ENCODE peak calls at places on chromosome 6, in six cellular contexts. D is tibial nerve, T is upper lobe of right lung, B is endodermal cell, J is stomach, R is A549. O is an unnamed sample.

GRCh38 chr6:124795879-124796838 is 166.1 kb upstream of the RNF217 start:
- DNase-seq in R (no peak), B (peak; percentile 79), J (no peak), T (no peak), D (peak; percentile 17), O (no peak)

GRCh38 chr6:167948716-167949115 is 48.8 kb upstream of the KIF25 start:
- DNase-seq in D (no peak), B (no peak), R (no peak), J (no peak), T (no peak), O (no peak)

GRCh38 chr6:83055366-83055964 is 10.2 kb downstream of the UBE3D start:
- DNase-seq in D (peak; percentile 38), R (peak; percentile 44), T (no peak), B (peak; percentile 81), J (peak; percentile 44), O (peak; percentile 63)

GRCh38 chr6:1665214-1665613 is 55.5 kb downstream of the FOXC1 start:
- DNase-seq in J (no peak), T (no peak), B (no peak), R (no peak), D (no peak), O (no peak)

GRCh38 chr6:164068533-164068932 is 654.0 kb downstream of the QKI start:
- DNase-seq in B (no peak), J (no peak), T (no peak), R (no peak), D (no peak), O (no peak)

GRCh38 chr6:168000198-168001036 is 2.9 kb downstream of the KIF25 start:
- DNase-seq in R (no peak), T (no peak), J (no peak), B (no peak), D (no peak), O (no peak)

GRCh38 chr6:127966616-127967015 is 65.8 kb upstream of the THEMIS start:
- DNase-seq in D (no peak), R (no peak), T (no peak), J (no peak), B (no peak), O (no peak)

GRCh38 chr6:35468980-35469710 is 944 bp downstream of the RPL10A start:
- DNase-seq in B (peak; percentile 68), T (peak; percentile 75), R (no peak), D (no peak), J (no peak), O (no peak)

GRCh38 chr6:66931787-66932186 is 1224.8 kb upstream of the EYS start:
- DNase-seq in J (no peak), D (no peak), T (no peak), B (no peak), R (no peak), O (no peak)

GRCh38 chr6:1028744-1029143 is 283.2 kb upstream of the FOXQ1 start:
- DNase-seq in B (no peak), R (no peak), T (no peak), D (no peak), J (no peak), O (no peak)

GRCh38 chr6:20841806-20842205 is 307.5 kb downstream of the CDKAL1 start:
- DNase-seq in B (no peak), D (no peak), R (no peak), J (no peak), T (no peak), O (no peak)

GRCh38 chr6:130223508-130223907 is 757 bp upstream of the SAMD3 start:
- DNase-seq in D (no peak), T (no peak), B (no peak), R (no peak), J (no peak), O (no peak)

GRCh38 chr6:69775941-69776340 is 20.9 kb downstream of the LMBRD1 start:
- DNase-seq in B (no peak), J (no peak), R (no peak), D (no peak), T (no peak), O (no peak)

GRCh38 chr6:51118754-51119153 is 300.1 kb downstream of the TFAP2B start:
- DNase-seq in J (no peak), T (no peak), R (no peak), D (no peak), B (no peak), O (no peak)

GRCh38 chr6:144295981-144296767 is 11.0 kb downstream of the UTRN start:
- DNase-seq in D (no peak), T (no peak), R (no peak), B (no peak), J (no peak), O (no peak)

GRCh38 chr6:33073431-33073871 is at the start of gene HLA-DPA1:
- DNase-seq in D (peak; percentile 40), T (no peak), B (peak; percentile 66), J (peak; percentile 63), R (peak; percentile 8), O (no peak)

GRCh38 chr6:100202417-100203194 is 208.6 kb upstream of the MCHR2 start:
- DNase-seq in J (no peak), R (peak; percentile 40), B (no peak), D (peak; percentile 19), T (no peak), O (no peak)

GRCh38 chr6:56683882-56684281 is 41.2 kb upstream of the DST start:
- DNase-seq in D (no peak), T (no peak), J (no peak), B (no peak), R (peak; percentile 40), O (no peak)

GRCh38 chr6:111885373-111886027 is 12.2 kb upstream of the FYN start:
- DNase-seq in J (no peak), D (no peak), T (no peak), R (no peak), B (no peak), O (no peak)

GRCh38 chr6:112016335-112016734 is 37.6 kb upstream of the CCN6 start:
- DNase-seq in J (no peak), B (no peak), D (no peak), T (no peak), R (no peak), O (no peak)

GRCh38 chr6:119479860-119480655 is 130.5 kb upstream of the MAN1A1 start:
- DNase-seq in D (no peak), R (no peak), B (no peak), J (no peak), T (no peak), O (no peak)

GRCh38 chr6:63792846-63793245 is 157.2 kb downstream of the PHF3 start:
- DNase-seq in B (no peak), R (no peak), D (no peak), J (no peak), T (no peak), O (no peak)

GRCh38 chr6:65199121-65199520 is 507.9 kb downstream of the EYS start:
- DNase-seq in D (no peak), B (no peak), R (no peak), T (no peak), J (no peak), O (no peak)

GRCh38 chr6:150254671-150255228 is 111.9 kb downstream of the PPP1R14C start:
- DNase-seq in D (no peak), R (no peak), J (no peak), B (no peak), T (no peak), O (no peak)

GRCh38 chr6:38345586-38345985 is 294.1 kb downstream of the BTBD9 start:
- DNase-seq in R (no peak), T (no peak), B (no peak), D (no peak), J (no peak), O (no peak)

GRCh38 chr6:105940990-105941389 is 145.1 kb upstream of the PRDM1 start:
- DNase-seq in T (no peak), J (no peak), D (no peak), B (no peak), R (no peak), O (no peak)

GRCh38 chr6:17482711-17483110 is 89.3 kb downstream of the CAP2 start:
- DNase-seq in B (no peak), T (no peak), D (no peak), R (no peak), J (no peak), O (no peak)

GRCh38 chr6:24646771-24647170 is 780 bp upstream of the KIAA0319 start:
- DNase-seq in D (no peak), R (no peak), B (no peak), T (no peak), J (no peak), O (no peak)

GRCh38 chr6:15305909-15306308 is 60.0 kb downstream of the JARID2 start:
- DNase-seq in J (no peak), D (no peak), T (no peak), R (no peak), B (no peak), O (no peak)

GRCh38 chr6:15303920-15304291 is 58.0 kb downstream of the JARID2 start:
- DNase-seq in R (no peak), D (no peak), T (no peak), B (no peak), J (no peak), O (peak; percentile 42)

GRCh38 chr6:15303162-15303919 is 57.5 kb downstream of the JARID2 start:
- DNase-seq in R (no peak), T (no peak), J (no peak), D (no peak), B (no peak), O (no peak)

GRCh38 chr6:15305496-15305895 is 59.6 kb downstream of the JARID2 start:
- DNase-seq in R (no peak), T (no peak), B (no peak), J (no peak), D (no peak), O (no peak)

GRCh38 chr6:15304337-15305078 is 58.6 kb downstream of the JARID2 start:
- DNase-seq in J (no peak), B (no peak), D (no peak), R (no peak), T (no peak), O (no peak)
- H3K4me1 ChIP-seq in J (peaks cover 20% of the 10 kb centered on the region), B (peaks cover 18% of the 10 kb centered on the region), D (peaks cover 57% of the 10 kb centered on the region), R (peaks cover 26% of the 10 kb centered on the region), T (peaks cover 25% of the 10 kb centered on the region), O (peaks cover 29% of the 10 kb centered on the region)

DNA sequence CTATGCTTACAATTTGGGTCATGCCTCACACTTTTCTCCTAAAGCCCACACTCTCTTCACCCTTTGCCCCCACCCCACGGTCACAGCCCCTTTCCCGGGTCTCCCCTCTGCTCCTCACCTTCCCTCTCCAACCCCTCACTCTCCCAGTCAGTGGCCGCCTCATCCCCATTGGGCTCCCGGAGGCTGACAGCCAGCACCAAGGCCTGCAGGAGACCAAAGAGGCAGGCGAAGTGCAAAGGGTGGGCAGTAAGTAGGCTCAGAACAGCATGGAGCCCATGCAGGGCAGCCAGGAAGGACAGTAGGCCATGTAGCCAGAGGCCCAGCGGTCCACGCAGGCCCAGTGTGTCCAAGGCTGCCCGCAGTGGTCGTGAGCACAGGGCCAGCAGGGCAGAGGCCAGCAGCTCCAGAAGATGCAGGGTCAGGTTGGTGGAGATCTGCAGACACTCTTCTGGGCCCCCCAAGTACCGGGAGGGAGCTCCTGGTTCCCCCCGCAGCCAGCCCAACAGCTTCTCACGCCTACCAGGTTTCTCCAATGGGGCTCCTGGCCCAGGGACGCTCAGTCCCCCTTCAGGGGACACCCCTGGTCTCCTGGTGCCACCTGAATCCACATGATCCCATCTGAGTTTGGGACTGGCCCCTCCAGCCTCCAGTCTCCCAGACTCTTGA is 1.5 kb downstream of the C6orf47 start:
- DNase-seq in R (no peak), T (no peak), B (no peak), J (no peak), D (no peak), O (no peak)
- H3K4me1 ChIP-seq in R (peaks cover 28% of the 10 kb centered on the region), T (peaks cover 43% of the 10 kb centered on the region), B (peaks cover 11% of the 10 kb centered on the region), J (peaks cover 37% of the 10 kb centered on the region), D (peaks cover 64% of the 10 kb centered on the region), O (peaks cover 44% of the 10 kb centered on the region)

GRCh38 chr6:108650325-108650724 is 89.6 kb downstream of the FOXO3 start:
- DNase-seq in J (no peak), B (no peak), D (no peak), T (no peak), R (no peak), O (no peak)
- H3K4me1 ChIP-seq in J (peaks cover 56% of the 10 kb centered on the region), B (peaks cover 6% of the 10 kb centered on the region), D (peaks cover 100% of the 10 kb centered on the region), T (peaks cover 69% of the 10 kb centered on the region), R (no peaks in the 10 kb centered on the region), O (no peaks in the 10 kb centered on the region)

GRCh38 chr6:22027226-22027725 is 269.6 kb downstream of the PRL start:
- DNase-seq in D (no peak), B (no peak), R (no peak), T (no peak), J (no peak), O (no peak)
- H3K4me1 ChIP-seq in D (peaks cover 51% of the 10 kb centered on the region), B (peaks cover 27% of the 10 kb centered on the region), R (peaks cover 17% of the 10 kb centered on the region), T (peaks cover 34% of the 10 kb centered on the region), J (no peaks in the 10 kb centered on the region), O (no peaks in the 10 kb centered on the region)